ENCODE peak calls at places on chromosomes 3 and 15, in four cellular contexts. One of them, this sample, is unnamed.

GRCh38 chr15:52427804-52428203 is 100.9 kb downstream of the MYO5A start:
- DNase-seq in neuronal stem cell: no peak
- DNase-seq in HCT116: peak; percentile 2
- DNase-seq in K562: no peak
- DNase-seq in this sample: peak; percentile 53

GRCh38 chr3:169297214-169297613 is 366.3 kb downstream of the MECOM start:
- DNase-seq in neuronal stem cell: no peak
- DNase-seq in HCT116: no peak
- DNase-seq in K562: no peak
- DNase-seq in this sample: no peak

GRCh38 chr3:152574461-152575079 is 260.4 kb upstream of the P2RY1 start:
- DNase-seq in neuronal stem cell: peak; percentile 24
- DNase-seq in HCT116: peak; percentile 38
- DNase-seq in K562: peak; percentile 23
- DNase-seq in this sample: peak; percentile 50

GRCh38 chr3:8085498-8085897 is 416.1 kb upstream of the LMCD1 start:
- DNase-seq in neuronal stem cell: no peak
- DNase-seq in HCT116: no peak
- DNase-seq in K562: no peak
- DNase-seq in this sample: no peak

GRCh38 chr3:129313983-129314756 is 35.5 kb downstream of the HMCES start:
- DNase-seq in neuronal stem cell: no peak
- DNase-seq in HCT116: no peak
- DNase-seq in K562: no peak
- DNase-seq in this sample: peak; percentile 44

GRCh38 chr3:43379343-43379742 is 93.0 kb downstream of the SNRK start:
- DNase-seq in neuronal stem cell: no peak
- DNase-seq in HCT116: no peak
- DNase-seq in K562: no peak
- DNase-seq in this sample: no peak

GRCh38 chr15:48414015-48414414 is 82.8 kb downstream of the DUT start:
- DNase-seq in neuronal stem cell: no peak
- DNase-seq in HCT116: no peak
- DNase-seq in K562: no peak
- DNase-seq in this sample: no peak

GRCh38 chr15:55344206-55344605 is 25.2 kb downstream of the PIGB start:
- DNase-seq in neuronal stem cell: peak; percentile 18
- DNase-seq in HCT116: no peak
- DNase-seq in K562: no peak
- DNase-seq in this sample: peak; percentile 34

GRCh38 chr3:10600159-10601125 is 95.1 kb upstream of the ATP2B2 start:
- DNase-seq in neuronal stem cell: no peak
- DNase-seq in HCT116: no peak
- DNase-seq in K562: no peak
- DNase-seq in this sample: peak; percentile 44

GRCh38 chr3:126300761-126301481 is 56.3 kb downstream of the KLF15 start:
- DNase-seq in neuronal stem cell: no peak
- DNase-seq in HCT116: no peak
- DNase-seq in K562: no peak
- DNase-seq in this sample: no peak

GRCh38 chr15:98953950-98954349 is 53.6 kb downstream of the PGPEP1L start:
- DNase-seq in neuronal stem cell: no peak
- DNase-seq in HCT116: no peak
- DNase-seq in K562: no peak
- DNase-seq in this sample: no peak

GRCh38 chr3:140242818-140243276 is 307.9 kb downstream of the CLSTN2 start:
- DNase-seq in neuronal stem cell: no peak
- DNase-seq in HCT116: no peak
- DNase-seq in K562: no peak
- DNase-seq in this sample: no peak

GRCh38 chr3:101950985-101951733 is 101.8 kb downstream of the NFKBIZ start:
- DNase-seq in neuronal stem cell: no peak
- DNase-seq in HCT116: no peak
- DNase-seq in K562: no peak
- DNase-seq in this sample: no peak

GRCh38 chr15:50145451-50145872 is 26.4 kb upstream of the ATP8B4 start:
- DNase-seq in neuronal stem cell: peak; percentile 78
- DNase-seq in HCT116: peak; percentile 71
- DNase-seq in K562: peak; percentile 69
- DNase-seq in this sample: peak; percentile 83

GRCh38 chr3:16203031-16203430 is 28.6 kb downstream of the GALNT15 start:
- DNase-seq in neuronal stem cell: no peak
- DNase-seq in HCT116: no peak
- DNase-seq in K562: no peak
- DNase-seq in this sample: no peak

GRCh38 chr15:64558460-64559179 is 98.2 kb downstream of the ZNF609 start:
- DNase-seq in neuronal stem cell: no peak
- DNase-seq in HCT116: no peak
- DNase-seq in K562: no peak
- DNase-seq in this sample: no peak
- H3K9ac ChIP-seq in neuronal stem cell: no peak overlapping the region
- H3K9ac ChIP-seq in HCT116: no peak overlapping the region
- H3K9ac ChIP-seq in K562: no peak overlapping the region
- H3K9ac ChIP-seq in this sample: no peak overlapping the region

DNA sequence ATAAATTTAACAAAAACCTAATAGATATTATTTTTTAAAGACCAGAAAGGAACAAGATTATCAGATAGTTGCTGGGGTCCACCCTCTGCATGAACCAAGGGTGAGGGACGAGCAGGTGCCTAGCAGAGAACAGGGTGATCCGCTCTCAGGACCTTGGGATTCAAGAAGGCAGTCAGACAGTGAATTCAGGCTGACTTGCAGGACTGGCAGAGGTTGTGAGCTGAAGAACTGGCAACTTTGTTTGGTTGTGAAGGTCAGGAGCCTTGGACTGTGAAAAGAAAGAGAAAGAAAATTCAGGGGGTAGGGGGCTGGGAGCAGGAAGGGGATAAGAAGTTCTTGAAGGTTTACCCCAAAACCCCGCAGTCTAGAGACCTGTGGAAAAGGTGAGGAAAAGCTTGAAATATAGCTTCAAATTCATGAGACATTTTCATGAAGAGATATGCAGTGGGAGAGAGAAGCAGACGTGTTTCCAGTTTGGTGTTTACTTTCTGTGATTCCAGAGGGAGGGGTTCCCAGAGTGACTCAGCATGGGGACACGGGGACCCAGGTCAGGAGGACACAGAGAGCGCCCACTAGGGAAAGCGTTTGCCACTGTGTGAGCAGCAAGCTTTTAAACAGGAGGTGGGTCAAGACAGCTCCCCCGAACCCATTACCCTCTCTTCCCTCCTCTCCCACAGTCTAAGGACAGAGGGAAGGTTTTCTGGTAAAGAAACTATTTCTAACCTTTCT is 217.2 kb upstream of the UMPS start:
- DNase-seq in neuronal stem cell: no peak
- DNase-seq in HCT116: no peak
- DNase-seq in K562: peak; percentile 52
- DNase-seq in this sample: peak; percentile 15
- H3K9ac ChIP-seq in neuronal stem cell: no peak overlapping the region
- H3K9ac ChIP-seq in HCT116: no peak overlapping the region
- H3K9ac ChIP-seq in K562: no peak overlapping the region
- H3K9ac ChIP-seq in this sample: no peak overlapping the region

GRCh38 chr3:134315286-134316106 is 58.8 kb downstream of the AMOTL2 start:
- DNase-seq in neuronal stem cell: no peak
- DNase-seq in HCT116: no peak
- DNase-seq in K562: no peak
- DNase-seq in this sample: peak; percentile 33
- H3K9ac ChIP-seq in neuronal stem cell: no peak overlapping the region
- H3K9ac ChIP-seq in HCT116: peak overlapping the region; percentile 84
- H3K9ac ChIP-seq in K562: no peak overlapping the region
- H3K9ac ChIP-seq in this sample: no peak overlapping the region

GRCh38 chr3:86985427-86985826 is 5.5 kb downstream of the VGLL3 start:
- DNase-seq in neuronal stem cell: no peak
- DNase-seq in HCT116: no peak
- DNase-seq in K562: no peak
- DNase-seq in this sample: no peak

GRCh38 chr3:86986666-86987420 is 4.1 kb downstream of the VGLL3 start:
- DNase-seq in neuronal stem cell: no peak
- DNase-seq in HCT116: no peak
- DNase-seq in K562: no peak
- DNase-seq in this sample: no peak

GRCh38 chr3:86984271-86984670 is 6.7 kb downstream of the VGLL3 start:
- DNase-seq in neuronal stem cell: no peak
- DNase-seq in HCT116: no peak
- DNase-seq in K562: no peak
- DNase-seq in this sample: no peak

GRCh38 chr3:86987421-86987715 is 3.6 kb downstream of the VGLL3 start:
- DNase-seq in neuronal stem cell: no peak
- DNase-seq in HCT116: no peak
- DNase-seq in K562: no peak
- DNase-seq in this sample: no peak

GRCh38 chr3:86982883-86983282 is 8.1 kb downstream of the VGLL3 start:
- DNase-seq in neuronal stem cell: no peak
- DNase-seq in HCT116: no peak
- DNase-seq in K562: no peak
- DNase-seq in this sample: no peak
- H3K9ac ChIP-seq in neuronal stem cell: no peak overlapping the region
- H3K9ac ChIP-seq in HCT116: no peak overlapping the region
- H3K9ac ChIP-seq in K562: no peak overlapping the region
- H3K9ac ChIP-seq in this sample: no peak overlapping the region

GRCh38 chr3:157086053-157086761 is 73.7 kb downstream of the CCNL1 start:
- DNase-seq in neuronal stem cell: no peak
- DNase-seq in HCT116: no peak
- DNase-seq in K562: no peak
- DNase-seq in this sample: no peak
- H3K9ac ChIP-seq in neuronal stem cell: no peak overlapping the region
- H3K9ac ChIP-seq in HCT116: no peak overlapping the region
- H3K9ac ChIP-seq in K562: no peak overlapping the region
- H3K9ac ChIP-seq in this sample: no peak overlapping the region

GRCh38 chr15:39413558-39413957 is 167.3 kb upstream of the THBS1 start:
- DNase-seq in neuronal stem cell: no peak
- DNase-seq in HCT116: no peak
- DNase-seq in K562: no peak
- DNase-seq in this sample: no peak
- H3K9ac ChIP-seq in neuronal stem cell: no peak overlapping the region
- H3K9ac ChIP-seq in HCT116: no peak overlapping the region
- H3K9ac ChIP-seq in K562: no peak overlapping the region
- H3K9ac ChIP-seq in this sample: no peak overlapping the region

DNA sequence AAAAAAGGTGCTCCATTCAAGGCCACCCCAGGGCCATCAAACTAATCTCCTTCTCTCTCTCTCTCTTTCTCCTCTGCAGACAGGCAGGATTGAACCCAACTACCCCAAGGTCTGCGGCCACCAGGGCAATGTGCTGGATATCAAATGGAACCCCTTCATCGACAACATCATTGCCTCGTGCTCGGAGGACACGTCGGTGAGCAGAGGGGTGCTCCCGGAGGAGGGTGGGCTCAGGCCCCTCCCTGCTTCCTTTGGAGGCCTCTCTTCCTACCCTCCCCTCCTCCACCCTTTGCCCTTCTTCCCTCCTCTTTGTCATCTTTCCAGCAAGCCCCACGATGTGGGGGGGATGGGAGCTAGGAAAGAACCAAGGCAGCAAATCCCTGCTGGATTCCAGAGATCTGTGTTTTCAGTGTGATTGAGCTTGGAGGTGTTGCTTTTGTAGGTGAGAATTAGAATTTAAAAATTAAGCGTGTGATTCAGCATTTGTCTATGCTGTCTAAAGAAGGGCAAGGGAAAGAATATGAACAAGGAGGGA is 116.3 kb downstream of the CORO2B start:
- DNase-seq in neuronal stem cell: no peak
- DNase-seq in HCT116: no peak
- DNase-seq in K562: no peak
- DNase-seq in this sample: peak; percentile 34
- H3K9ac ChIP-seq in neuronal stem cell: no peak overlapping the region
- H3K9ac ChIP-seq in HCT116: no peak overlapping the region
- H3K9ac ChIP-seq in K562: no peak overlapping the region
- H3K9ac ChIP-seq in this sample: no peak overlapping the region

GRCh38 chr3:138594935-138595259 is 837 bp upstream of the CEP70 start:
- DNase-seq in neuronal stem cell: no peak
- DNase-seq in HCT116: no peak
- DNase-seq in K562: no peak
- DNase-seq in this sample: no peak
- H3K9ac ChIP-seq in neuronal stem cell: no peak overlapping the region
- H3K9ac ChIP-seq in HCT116: peak overlapping the region; percentile 81
- H3K9ac ChIP-seq in K562: no peak overlapping the region
- H3K9ac ChIP-seq in this sample: no peak overlapping the region